ENCODE peak calls at places on chromosomes 3 and 15, in six cellular contexts. One of them, this sample, is unnamed.

GRCh38 chr3:30465454-30465853 is 140.9 kb upstream of the TGFBR2 start:
- DNase-seq in colonic mucosa: no peak
- DNase-seq in NCI-H1105: no peak
- DNase-seq in Panc1: no peak
- DNase-seq in HTR-8/SVneo: no peak
- DNase-seq in NCI-H1694 treated with DMSO at 0.1 percent for 48 hours: no peak
- DNase-seq in this sample: no peak

GRCh38 chr3:8638994-8639393 is 5.6 kb downstream of the SSUH2 start:
- DNase-seq in NCI-H1694 treated with DMSO at 0.1 percent for 48 hours: no peak
- DNase-seq in NCI-H1105: no peak
- DNase-seq in Panc1: no peak
- DNase-seq in colonic mucosa: no peak
- DNase-seq in HTR-8/SVneo: no peak
- DNase-seq in this sample: no peak

GRCh38 chr3:188000361-188000861 is 153.5 kb upstream of the LPP start:
- DNase-seq in Panc1: no peak
- DNase-seq in NCI-H1694 treated with DMSO at 0.1 percent for 48 hours: no peak
- DNase-seq in NCI-H1105: peak; percentile 83
- DNase-seq in colonic mucosa: peak; percentile 44
- DNase-seq in HTR-8/SVneo: no peak
- DNase-seq in this sample: no peak

GRCh38 chr3:52524258-52524751 is 9.4 kb downstream of the NT5DC2 start:
- DNase-seq in NCI-H1694 treated with DMSO at 0.1 percent for 48 hours: no peak
- DNase-seq in HTR-8/SVneo: no peak
- DNase-seq in NCI-H1105: no peak
- DNase-seq in colonic mucosa: no peak
- DNase-seq in Panc1: no peak
- DNase-seq in this sample: no peak

GRCh38 chr3:120177151-120177550 is 82.9 kb upstream of the GSK3B start:
- DNase-seq in Panc1: no peak
- DNase-seq in NCI-H1694 treated with DMSO at 0.1 percent for 48 hours: no peak
- DNase-seq in HTR-8/SVneo: peak; percentile 90
- DNase-seq in NCI-H1105: peak; percentile 13
- DNase-seq in colonic mucosa: no peak
- DNase-seq in this sample: peak; percentile 62

GRCh38 chr3:87225659-87226058 is 1.4 kb upstream of the CHMP2B start:
- DNase-seq in NCI-H1694 treated with DMSO at 0.1 percent for 48 hours: peak; percentile 0
- DNase-seq in NCI-H1105: no peak
- DNase-seq in Panc1: no peak
- DNase-seq in HTR-8/SVneo: no peak
- DNase-seq in colonic mucosa: peak; percentile 23
- DNase-seq in this sample: no peak

GRCh38 chr15:56987286-56987685 is 68.8 kb downstream of the TCF12 start:
- DNase-seq in HTR-8/SVneo: no peak
- DNase-seq in NCI-H1105: no peak
- DNase-seq in Panc1: no peak
- DNase-seq in NCI-H1694 treated with DMSO at 0.1 percent for 48 hours: no peak
- DNase-seq in colonic mucosa: no peak
- DNase-seq in this sample: no peak

GRCh38 chr3:112384769-112385168 is 51.8 kb downstream of the CD200 start:
- DNase-seq in NCI-H1694 treated with DMSO at 0.1 percent for 48 hours: no peak
- DNase-seq in NCI-H1105: no peak
- DNase-seq in HTR-8/SVneo: no peak
- DNase-seq in colonic mucosa: no peak
- DNase-seq in Panc1: no peak
- DNase-seq in this sample: no peak

GRCh38 chr3:64216706-64217105 is 8.6 kb downstream of the PRICKLE2 start:
- DNase-seq in NCI-H1694 treated with DMSO at 0.1 percent for 48 hours: no peak
- DNase-seq in NCI-H1105: no peak
- DNase-seq in colonic mucosa: no peak
- DNase-seq in HTR-8/SVneo: peak; percentile 17
- DNase-seq in Panc1: no peak
- DNase-seq in this sample: no peak

GRCh38 chr3:43968465-43968864 is 273.2 kb upstream of the TOPAZ1 start:
- DNase-seq in HTR-8/SVneo: no peak
- DNase-seq in colonic mucosa: no peak
- DNase-seq in NCI-H1105: peak; percentile 51
- DNase-seq in Panc1: no peak
- DNase-seq in NCI-H1694 treated with DMSO at 0.1 percent for 48 hours: no peak
- DNase-seq in this sample: no peak

GRCh38 chr15:75228787-75229186 is 27.1 kb downstream of the C15orf39 start:
- DNase-seq in Panc1: no peak
- DNase-seq in colonic mucosa: no peak
- DNase-seq in HTR-8/SVneo: no peak
- DNase-seq in NCI-H1694 treated with DMSO at 0.1 percent for 48 hours: no peak
- DNase-seq in NCI-H1105: no peak
- DNase-seq in this sample: no peak

GRCh38 chr3:80770106-80771079 is 991.1 kb downstream of the GBE1 start:
- DNase-seq in NCI-H1694 treated with DMSO at 0.1 percent for 48 hours: no peak
- DNase-seq in colonic mucosa: no peak
- DNase-seq in Panc1: no peak
- DNase-seq in NCI-H1105: peak; percentile 53
- DNase-seq in HTR-8/SVneo: no peak
- DNase-seq in this sample: peak; percentile 39

GRCh38 chr3:159941043-159941994 is 47.3 kb upstream of the IL12A start:
- DNase-seq in Panc1: no peak
- DNase-seq in colonic mucosa: no peak
- DNase-seq in HTR-8/SVneo: no peak
- DNase-seq in NCI-H1694 treated with DMSO at 0.1 percent for 48 hours: no peak
- DNase-seq in NCI-H1105: no peak
- DNase-seq in this sample: no peak

GRCh38 chr3:124839896-124840295 is 47.3 kb downstream of the ITGB5 start:
- DNase-seq in Panc1: no peak
- DNase-seq in NCI-H1105: peak; percentile 9
- DNase-seq in HTR-8/SVneo: no peak
- DNase-seq in NCI-H1694 treated with DMSO at 0.1 percent for 48 hours: no peak
- DNase-seq in colonic mucosa: no peak
- DNase-seq in this sample: no peak

GRCh38 chr3:113600418-113601185 is 68.2 kb downstream of the SIDT1 start:
- DNase-seq in NCI-H1105: no peak
- DNase-seq in HTR-8/SVneo: no peak
- DNase-seq in NCI-H1694 treated with DMSO at 0.1 percent for 48 hours: no peak
- DNase-seq in Panc1: no peak
- DNase-seq in colonic mucosa: no peak
- DNase-seq in this sample: no peak

GRCh38 chr3:180036678-180037455 is at the start of gene PEX5L:
- DNase-seq in Panc1: no peak
- DNase-seq in HTR-8/SVneo: peak; percentile 20
- DNase-seq in NCI-H1694 treated with DMSO at 0.1 percent for 48 hours: peak; percentile 57
- DNase-seq in NCI-H1105: peak; percentile 96
- DNase-seq in colonic mucosa: no peak
- DNase-seq in this sample: peak; percentile 22

GRCh38 chr15:39586387-39587171 is 5.7 kb downstream of the THBS1 start:
- DNase-seq in NCI-H1694 treated with DMSO at 0.1 percent for 48 hours: peak; percentile 10
- DNase-seq in colonic mucosa: no peak
- DNase-seq in NCI-H1105: no peak
- DNase-seq in HTR-8/SVneo: no peak
- DNase-seq in Panc1: no peak
- DNase-seq in this sample: no peak

GRCh38 chr3:8443829-8444791 is 57.5 kb upstream of the LMCD1 start:
- DNase-seq in NCI-H1694 treated with DMSO at 0.1 percent for 48 hours: no peak
- DNase-seq in colonic mucosa: peak; percentile 92
- DNase-seq in HTR-8/SVneo: peak; percentile 71
- DNase-seq in NCI-H1105: peak; percentile 55
- DNase-seq in Panc1: peak; percentile 93
- DNase-seq in this sample: peak; percentile 87

GRCh38 chr15:93196136-93196670 is 107.2 kb upstream of the RGMA start:
- DNase-seq in Panc1: no peak
- DNase-seq in colonic mucosa: no peak
- DNase-seq in NCI-H1105: no peak
- DNase-seq in HTR-8/SVneo: no peak
- DNase-seq in NCI-H1694 treated with DMSO at 0.1 percent for 48 hours: no peak
- DNase-seq in this sample: no peak

GRCh38 chr3:129654126-129654525 is 47.6 kb upstream of the PLXND1 start:
- DNase-seq in NCI-H1694 treated with DMSO at 0.1 percent for 48 hours: no peak
- DNase-seq in Panc1: no peak
- DNase-seq in colonic mucosa: no peak
- DNase-seq in NCI-H1105: no peak
- DNase-seq in HTR-8/SVneo: no peak
- DNase-seq in this sample: no peak

GRCh38 chr15:45635191-45635638 is 386 bp downstream of the SQOR start:
- DNase-seq in HTR-8/SVneo: no peak
- DNase-seq in Panc1: no peak
- DNase-seq in NCI-H1105: no peak
- DNase-seq in NCI-H1694 treated with DMSO at 0.1 percent for 48 hours: no peak
- DNase-seq in colonic mucosa: peak; percentile 83
- DNase-seq in this sample: no peak

GRCh38 chr15:78061963-78062427 is 15.5 kb downstream of the TBC1D2B start:
- DNase-seq in HTR-8/SVneo: no peak
- DNase-seq in Panc1: no peak
- DNase-seq in NCI-H1105: no peak
- DNase-seq in NCI-H1694 treated with DMSO at 0.1 percent for 48 hours: no peak
- DNase-seq in colonic mucosa: no peak
- DNase-seq in this sample: peak; percentile 25